ENCODE peak calls at places on chromosomes 6 and 20, in six cellular contexts. S is immature natural killer cell; E is Right ventricle myocardium inferior; A is activated CD4-positive, alpha-beta memory T cell treated with anti-CD3 and anti-CD28 coated beads for 36 hours; K is kidney epithelial cell; B is GM06990. L is an unnamed sample.

GRCh38 chr20:12294684-12295083 is 377.0 kb downstream of the BTBD3 start:
- DNase-seq in A (no peak), B (no peak), K (no peak), E (no peak), S (no peak), L (no peak)

GRCh38 chr20:55500130-55500529 is 505.2 kb downstream of the CBLN4 start:
- DNase-seq in B (no peak), K (no peak), A (no peak), S (no peak), E (no peak), L (no peak)

GRCh38 chr6:44453146-44453545 is 65.6 kb downstream of the CDC5L start:
- DNase-seq in K (no peak), S (no peak), A (no peak), B (no peak), E (no peak), L (no peak)

GRCh38 chr20:44069203-44069931 is 117.6 kb downstream of the JPH2 start:
- DNase-seq in A (peak; percentile 74), E (no peak), S (peak; percentile 91), K (no peak), B (peak; percentile 55), L (no peak)

GRCh38 chr6:122491915-122492537 is 20.4 kb upstream of the SERINC1 start:
- DNase-seq in A (peak; percentile 78), E (peak; percentile 71), B (no peak), S (peak; percentile 45), K (peak; percentile 14), L (peak; percentile 71)

GRCh38 chr6:52881996-52882841 is 27.3 kb downstream of the GSTA3 start:
- DNase-seq in K (no peak), S (peak; percentile 61), E (no peak), A (peak; percentile 79), B (peak; percentile 31), L (peak; percentile 62)

GRCh38 chr6:35833534-35833933 is 28.4 kb downstream of the LHFPL5 start:
- DNase-seq in E (peak; percentile 30), A (no peak), K (no peak), S (no peak), B (no peak), L (no peak)

GRCh38 chr6:161598896-161599295 is 325.0 kb upstream of the AGPAT4 start:
- DNase-seq in B (no peak), A (no peak), E (no peak), K (no peak), S (no peak), L (no peak)

GRCh38 chr20:5780233-5781217 is 30.3 kb downstream of the SHLD1 start:
- DNase-seq in S (no peak), E (no peak), A (no peak), B (no peak), K (no peak), L (no peak)

GRCh38 chr6:108805611-108806181 is 42.5 kb upstream of the ARMC2 start:
- DNase-seq in K (no peak), S (no peak), A (no peak), B (peak; percentile 15), E (no peak), L (no peak)

GRCh38 chr6:133895573-133896343 is 6.8 kb downstream of the TCF21 start:
- DNase-seq in A (no peak), S (no peak), E (peak; percentile 73), B (no peak), K (no peak), L (no peak)

L was measured in pancreas.